ENCODE peak calls at places on chromosomes 6 and 20, in six cellular contexts. One of them, this sample, is unnamed.

GRCh38 chr6:153959281-153959680 is 79.8 kb upstream of the OPRM1 start:
- DNase-seq in GM18507: no peak
- DNase-seq in heart left ventricle: no peak
- DNase-seq in stimulated activated naive CD4-positive, alpha-beta T cell: no peak
- DNase-seq in HFFc6: no peak
- DNase-seq in osteocyte: no peak
- DNase-seq in this sample: no peak

GRCh38 chr6:5275497-5275896 is 14.2 kb downstream of the FARS2 start:
- DNase-seq in GM18507: no peak
- DNase-seq in heart left ventricle: no peak
- DNase-seq in stimulated activated naive CD4-positive, alpha-beta T cell: no peak
- DNase-seq in HFFc6: no peak
- DNase-seq in osteocyte: no peak
- DNase-seq in this sample: no peak

GRCh38 chr20:13277663-13278295 is 56.7 kb downstream of the ISM1 start:
- DNase-seq in GM18507: no peak
- DNase-seq in heart left ventricle: no peak
- DNase-seq in stimulated activated naive CD4-positive, alpha-beta T cell: no peak
- DNase-seq in HFFc6: no peak
- DNase-seq in osteocyte: no peak
- DNase-seq in this sample: no peak

GRCh38 chr6:152993431-152993830 is 9.1 kb downstream of the MTRF1L start:
- DNase-seq in GM18507: no peak
- DNase-seq in heart left ventricle: no peak
- DNase-seq in stimulated activated naive CD4-positive, alpha-beta T cell: no peak
- DNase-seq in HFFc6: no peak
- DNase-seq in osteocyte: no peak
- DNase-seq in this sample: no peak

GRCh38 chr20:18079756-18080353 is 22.1 kb upstream of the OVOL2 start:
- DNase-seq in GM18507: no peak
- DNase-seq in heart left ventricle: no peak
- DNase-seq in stimulated activated naive CD4-positive, alpha-beta T cell: no peak
- DNase-seq in HFFc6: no peak
- DNase-seq in osteocyte: no peak
- DNase-seq in this sample: no peak

GRCh38 chr6:70151616-70152015 is 151.3 kb downstream of the COL9A1 start:
- DNase-seq in GM18507: no peak
- DNase-seq in heart left ventricle: no peak
- DNase-seq in stimulated activated naive CD4-positive, alpha-beta T cell: no peak
- DNase-seq in HFFc6: no peak
- DNase-seq in osteocyte: no peak
- DNase-seq in this sample: no peak

GRCh38 chr6:133977983-133978895 is 25.2 kb downstream of the TBPL1 start:
- DNase-seq in GM18507: no peak
- DNase-seq in heart left ventricle: no peak
- DNase-seq in stimulated activated naive CD4-positive, alpha-beta T cell: no peak
- DNase-seq in HFFc6: peak
- DNase-seq in osteocyte: no peak
- DNase-seq in this sample: peak

GRCh38 chr6:170307080-170307545 is 555 bp downstream of the FAM120B start:
- DNase-seq in GM18507: no peak
- DNase-seq in heart left ventricle: no peak
- DNase-seq in stimulated activated naive CD4-positive, alpha-beta T cell: no peak
- DNase-seq in HFFc6: no peak
- DNase-seq in osteocyte: no peak
- DNase-seq in this sample: no peak

GRCh38 chr6:134245041-134245440 is 72.9 kb downstream of the SGK1 start:
- DNase-seq in GM18507: no peak
- DNase-seq in heart left ventricle: no peak
- DNase-seq in stimulated activated naive CD4-positive, alpha-beta T cell: no peak
- DNase-seq in HFFc6: no peak
- DNase-seq in osteocyte: no peak
- DNase-seq in this sample: no peak

GRCh38 chr6:157534991-157535353 is 154.0 kb downstream of the ZDHHC14 start:
- DNase-seq in GM18507: no peak
- DNase-seq in heart left ventricle: no peak
- DNase-seq in stimulated activated naive CD4-positive, alpha-beta T cell: no peak
- DNase-seq in HFFc6: no peak
- DNase-seq in osteocyte: no peak
- DNase-seq in this sample: no peak

GRCh38 chr6:54427396-54427910 is 119.2 kb downstream of the TINAG start:
- DNase-seq in GM18507: no peak
- DNase-seq in heart left ventricle: no peak
- DNase-seq in stimulated activated naive CD4-positive, alpha-beta T cell: no peak
- DNase-seq in HFFc6: no peak
- DNase-seq in osteocyte: no peak
- DNase-seq in this sample: no peak

GRCh38 chr6:43973351-43973750 is 153.9 kb downstream of the MRPL14 start:
- DNase-seq in GM18507: no peak
- DNase-seq in heart left ventricle: peak
- DNase-seq in stimulated activated naive CD4-positive, alpha-beta T cell: no peak
- DNase-seq in HFFc6: peak
- DNase-seq in osteocyte: peak
- DNase-seq in this sample: no peak

GRCh38 chr6:158853072-158853871 is 34.1 kb upstream of the EZR start:
- DNase-seq in GM18507: peak
- DNase-seq in heart left ventricle: peak
- DNase-seq in stimulated activated naive CD4-positive, alpha-beta T cell: peak
- DNase-seq in HFFc6: peak
- DNase-seq in osteocyte: no peak
- DNase-seq in this sample: no peak

GRCh38 chr6:159983641-159984080 is 14.8 kb downstream of the IGF2R start:
- DNase-seq in GM18507: no peak
- DNase-seq in heart left ventricle: no peak
- DNase-seq in stimulated activated naive CD4-positive, alpha-beta T cell: no peak
- DNase-seq in HFFc6: peak
- DNase-seq in osteocyte: no peak
- DNase-seq in this sample: no peak

GRCh38 chr20:43409041-43409913 is 48.4 kb upstream of the SRSF6 start:
- DNase-seq in GM18507: no peak
- DNase-seq in heart left ventricle: no peak
- DNase-seq in stimulated activated naive CD4-positive, alpha-beta T cell: no peak
- DNase-seq in HFFc6: peak
- DNase-seq in osteocyte: no peak
- DNase-seq in this sample: peak

GRCh38 chr6:35486005-35486925 is 10.6 kb downstream of the TEAD3 start:
- DNase-seq in GM18507: no peak
- DNase-seq in heart left ventricle: no peak
- DNase-seq in stimulated activated naive CD4-positive, alpha-beta T cell: no peak
- DNase-seq in HFFc6: no peak
- DNase-seq in osteocyte: no peak
- DNase-seq in this sample: no peak

GRCh38 chr6:166563200-166563599 is 23.3 kb downstream of the RAMACL start:
- DNase-seq in GM18507: no peak
- DNase-seq in heart left ventricle: no peak
- DNase-seq in stimulated activated naive CD4-positive, alpha-beta T cell: no peak
- DNase-seq in HFFc6: no peak
- DNase-seq in osteocyte: no peak
- DNase-seq in this sample: no peak

GRCh38 chr20:41501376-41501775 is 116.8 kb downstream of the CHD6 start:
- DNase-seq in GM18507: no peak
- DNase-seq in heart left ventricle: no peak
- DNase-seq in stimulated activated naive CD4-positive, alpha-beta T cell: no peak
- DNase-seq in HFFc6: no peak
- DNase-seq in osteocyte: no peak
- DNase-seq in this sample: no peak

GRCh38 chr6:37143585-37143984 is 26.4 kb upstream of the PIM1 start:
- DNase-seq in GM18507: no peak
- DNase-seq in heart left ventricle: no peak
- DNase-seq in stimulated activated naive CD4-positive, alpha-beta T cell: no peak
- DNase-seq in HFFc6: no peak
- DNase-seq in osteocyte: no peak
- DNase-seq in this sample: no peak

GRCh38 chr6:142542704-142543233 is 241.0 kb downstream of the ADGRG6 start:
- DNase-seq in GM18507: no peak
- DNase-seq in heart left ventricle: no peak
- DNase-seq in stimulated activated naive CD4-positive, alpha-beta T cell: no peak
- DNase-seq in HFFc6: peak
- DNase-seq in osteocyte: no peak
- DNase-seq in this sample: no peak

GRCh38 chr20:56762829-56763228 is 133.7 kb downstream of the TFAP2C start:
- DNase-seq in GM18507: no peak
- DNase-seq in heart left ventricle: no peak
- DNase-seq in stimulated activated naive CD4-positive, alpha-beta T cell: no peak
- DNase-seq in HFFc6: no peak
- DNase-seq in osteocyte: no peak
- DNase-seq in this sample: no peak

GRCh38 chr20:8215516-8215915 is 83.5 kb downstream of the PLCB1 start:
- DNase-seq in GM18507: no peak
- DNase-seq in heart left ventricle: no peak
- DNase-seq in stimulated activated naive CD4-positive, alpha-beta T cell: no peak
- DNase-seq in HFFc6: no peak
- DNase-seq in osteocyte: no peak
- DNase-seq in this sample: no peak

GRCh38 chr20:63334356-63334755 is 26.8 kb downstream of the CHRNA4 start:
- DNase-seq in GM18507: no peak
- DNase-seq in heart left ventricle: no peak
- DNase-seq in stimulated activated naive CD4-positive, alpha-beta T cell: no peak
- DNase-seq in HFFc6: no peak
- DNase-seq in osteocyte: no peak
- DNase-seq in this sample: no peak

GRCh38 chr6:85669735-85670194 is 27.1 kb upstream of the SYNCRIP start:
- DNase-seq in GM18507: peak
- DNase-seq in heart left ventricle: no peak
- DNase-seq in stimulated activated naive CD4-positive, alpha-beta T cell: peak
- DNase-seq in HFFc6: peak
- DNase-seq in osteocyte: no peak
- DNase-seq in this sample: no peak

GRCh38 chr6:72580281-72580940 is 41.5 kb upstream of the KCNQ5 start:
- DNase-seq in GM18507: no peak
- DNase-seq in heart left ventricle: no peak
- DNase-seq in stimulated activated naive CD4-positive, alpha-beta T cell: no peak
- DNase-seq in HFFc6: peak
- DNase-seq in osteocyte: no peak
- DNase-seq in this sample: no peak

GRCh38 chr6:27133281-27134227 is 113.9 kb upstream of the PRSS16 start:
- DNase-seq in GM18507: no peak
- DNase-seq in heart left ventricle: peak
- DNase-seq in stimulated activated naive CD4-positive, alpha-beta T cell: peak
- DNase-seq in HFFc6: peak
- DNase-seq in osteocyte: peak
- DNase-seq in this sample: peak

GRCh38 chr20:2688041-2688591 is 4.5 kb upstream of the EBF4 start:
- DNase-seq in GM18507: no peak
- DNase-seq in heart left ventricle: peak
- DNase-seq in stimulated activated naive CD4-positive, alpha-beta T cell: peak
- DNase-seq in HFFc6: no peak
- DNase-seq in osteocyte: no peak
- DNase-seq in this sample: peak

GRCh38 chr6:41284726-41285125 is 1.8 kb downstream of the TREM1 start:
- DNase-seq in GM18507: no peak
- DNase-seq in heart left ventricle: no peak
- DNase-seq in stimulated activated naive CD4-positive, alpha-beta T cell: no peak
- DNase-seq in HFFc6: peak
- DNase-seq in osteocyte: no peak
- DNase-seq in this sample: no peak

GRCh38 chr6:70601014-70601413 is 34.3 kb downstream of the SDHAF4 start:
- DNase-seq in GM18507: no peak
- DNase-seq in heart left ventricle: no peak
- DNase-seq in stimulated activated naive CD4-positive, alpha-beta T cell: no peak
- DNase-seq in HFFc6: no peak
- DNase-seq in osteocyte: no peak
- DNase-seq in this sample: no peak

GRCh38 chr6:110095101-110095500 is 84.4 kb downstream of the WASF1 start:
- DNase-seq in GM18507: no peak
- DNase-seq in heart left ventricle: no peak
- DNase-seq in stimulated activated naive CD4-positive, alpha-beta T cell: no peak
- DNase-seq in HFFc6: no peak
- DNase-seq in osteocyte: no peak
- DNase-seq in this sample: no peak

GRCh38 chr20:41408986-41409385 is 42.4 kb upstream of the EMILIN3 start:
- DNase-seq in GM18507: no peak
- DNase-seq in heart left ventricle: no peak
- DNase-seq in stimulated activated naive CD4-positive, alpha-beta T cell: no peak
- DNase-seq in HFFc6: no peak
- DNase-seq in osteocyte: no peak
- DNase-seq in this sample: peak

GRCh38 chr20:18056174-18057105 is 1.3 kb downstream of the OVOL2 start:
- DNase-seq in GM18507: no peak
- DNase-seq in heart left ventricle: no peak
- DNase-seq in stimulated activated naive CD4-positive, alpha-beta T cell: no peak
- DNase-seq in HFFc6: no peak
- DNase-seq in osteocyte: no peak
- DNase-seq in this sample: no peak

This sample was measured in BE2C.